ENCODE peak calls at places on chromosome 12, in nine cellular contexts. One of them, this sample, is unnamed.

GRCh38 chr12:116520801-116521471 is 38.2 kb upstream of the MAP1LC3B2 start:
- DNase-seq in fibroblast of lung: peak; percentile 86
- DNase-seq in GM12865: no peak
- DNase-seq in GM20000: no peak
- DNase-seq in astrocyte of the spinal cord: peak; percentile 84
- DNase-seq in lower lobe of right lung: no peak
- DNase-seq in upper lobe of right lung: no peak
- DNase-seq in H9: no peak
- DNase-seq in A549: no peak
- DNase-seq in this sample: no peak

GRCh38 chr12:106127289-106128126 is 11.2 kb downstream of the NUAK1 start:
- DNase-seq in fibroblast of lung: no peak
- DNase-seq in GM12865: no peak
- DNase-seq in GM20000: no peak
- DNase-seq in astrocyte of the spinal cord: peak; percentile 50
- DNase-seq in lower lobe of right lung: no peak
- DNase-seq in upper lobe of right lung: no peak
- DNase-seq in H9: no peak
- DNase-seq in A549: no peak
- DNase-seq in this sample: no peak

GRCh38 chr12:57104292-57104910 is 6.8 kb downstream of the STAT6 start:
- DNase-seq in fibroblast of lung: no peak
- DNase-seq in GM12865: no peak
- DNase-seq in GM20000: no peak
- DNase-seq in astrocyte of the spinal cord: no peak
- DNase-seq in lower lobe of right lung: no peak
- DNase-seq in upper lobe of right lung: no peak
- DNase-seq in H9: no peak
- DNase-seq in A549: no peak
- DNase-seq in this sample: no peak

GRCh38 chr12:70271025-70271424 is 27.8 kb downstream of the CNOT2 start:
- DNase-seq in fibroblast of lung: no peak
- DNase-seq in GM12865: no peak
- DNase-seq in GM20000: no peak
- DNase-seq in astrocyte of the spinal cord: no peak
- DNase-seq in lower lobe of right lung: no peak
- DNase-seq in upper lobe of right lung: no peak
- DNase-seq in H9: no peak
- DNase-seq in A549: no peak
- DNase-seq in this sample: peak; percentile 4

GRCh38 chr12:54299515-54300266 is 1.1 kb downstream of the NFE2 start:
- DNase-seq in fibroblast of lung: no peak
- DNase-seq in GM12865: no peak
- DNase-seq in GM20000: no peak
- DNase-seq in astrocyte of the spinal cord: no peak
- DNase-seq in lower lobe of right lung: no peak
- DNase-seq in upper lobe of right lung: no peak
- DNase-seq in H9: no peak
- DNase-seq in A549: no peak
- DNase-seq in this sample: no peak

GRCh38 chr12:4584896-4585295 is 22.9 kb downstream of the DYRK4 start:
- DNase-seq in fibroblast of lung: no peak
- DNase-seq in GM12865: no peak
- DNase-seq in GM20000: no peak
- DNase-seq in astrocyte of the spinal cord: no peak
- DNase-seq in lower lobe of right lung: no peak
- DNase-seq in upper lobe of right lung: no peak
- DNase-seq in H9: no peak
- DNase-seq in A549: no peak
- DNase-seq in this sample: no peak

GRCh38 chr12:56229819-56230448 is at the start of gene SLC39A5:
- DNase-seq in fibroblast of lung: no peak
- DNase-seq in GM12865: no peak
- DNase-seq in GM20000: no peak
- DNase-seq in astrocyte of the spinal cord: no peak
- DNase-seq in lower lobe of right lung: no peak
- DNase-seq in upper lobe of right lung: no peak
- DNase-seq in H9: no peak
- DNase-seq in A549: no peak
- DNase-seq in this sample: no peak

GRCh38 chr12:459430-460258 is at the start of gene B4GALNT3:
- DNase-seq in fibroblast of lung: peak; percentile 25
- DNase-seq in GM12865: peak; percentile 14
- DNase-seq in GM20000: peak; percentile 72
- DNase-seq in astrocyte of the spinal cord: no peak
- DNase-seq in lower lobe of right lung: peak; percentile 83
- DNase-seq in upper lobe of right lung: peak; percentile 89
- DNase-seq in H9: peak; percentile 92
- DNase-seq in A549: peak; percentile 56
- DNase-seq in this sample: peak; percentile 61

GRCh38 chr12:39723831-39724230 is 104.2 kb upstream of the ABCD2 start:
- DNase-seq in fibroblast of lung: peak; percentile 45
- DNase-seq in GM12865: peak; percentile 15
- DNase-seq in GM20000: no peak
- DNase-seq in astrocyte of the spinal cord: peak; percentile 30
- DNase-seq in lower lobe of right lung: no peak
- DNase-seq in upper lobe of right lung: no peak
- DNase-seq in H9: peak; percentile 30
- DNase-seq in A549: no peak
- DNase-seq in this sample: no peak

GRCh38 chr12:55972045-55972843 is 1.6 kb upstream of the RAB5B start:
- DNase-seq in fibroblast of lung: peak; percentile 73
- DNase-seq in GM12865: no peak
- DNase-seq in GM20000: no peak
- DNase-seq in astrocyte of the spinal cord: peak; percentile 36
- DNase-seq in lower lobe of right lung: no peak
- DNase-seq in upper lobe of right lung: no peak
- DNase-seq in H9: no peak
- DNase-seq in A549: no peak
- DNase-seq in this sample: peak; percentile 46

GRCh38 chr12:74412607-74413230 is 124.9 kb upstream of the ATXN7L3B start:
- DNase-seq in fibroblast of lung: peak; percentile 10
- DNase-seq in GM12865: peak; percentile 9
- DNase-seq in GM20000: no peak
- DNase-seq in astrocyte of the spinal cord: peak; percentile 35
- DNase-seq in lower lobe of right lung: no peak
- DNase-seq in upper lobe of right lung: no peak
- DNase-seq in H9: no peak
- DNase-seq in A549: no peak
- DNase-seq in this sample: no peak

GRCh38 chr12:31876568-31877424 is 82.4 kb upstream of the RESF1 start:
- DNase-seq in fibroblast of lung: no peak
- DNase-seq in GM12865: no peak
- DNase-seq in GM20000: no peak
- DNase-seq in astrocyte of the spinal cord: no peak
- DNase-seq in lower lobe of right lung: peak; percentile 53
- DNase-seq in upper lobe of right lung: no peak
- DNase-seq in H9: no peak
- DNase-seq in A549: no peak
- DNase-seq in this sample: no peak

GRCh38 chr12:124835652-124836410 is 27.8 kb downstream of the SCARB1 start:
- DNase-seq in fibroblast of lung: no peak
- DNase-seq in GM12865: no peak
- DNase-seq in GM20000: no peak
- DNase-seq in astrocyte of the spinal cord: no peak
- DNase-seq in lower lobe of right lung: no peak
- DNase-seq in upper lobe of right lung: no peak
- DNase-seq in H9: no peak
- DNase-seq in A549: no peak
- DNase-seq in this sample: no peak

GRCh38 chr12:68109001-68109400 is 50.5 kb downstream of the IFNG start:
- DNase-seq in fibroblast of lung: no peak
- DNase-seq in GM12865: no peak
- DNase-seq in GM20000: no peak
- DNase-seq in astrocyte of the spinal cord: no peak
- DNase-seq in lower lobe of right lung: no peak
- DNase-seq in upper lobe of right lung: no peak
- DNase-seq in H9: no peak
- DNase-seq in A549: no peak
- DNase-seq in this sample: no peak

GRCh38 chr12:77133566-77133965 is 68.2 kb upstream of the E2F7 start:
- DNase-seq in fibroblast of lung: peak; percentile 64
- DNase-seq in GM12865: peak; percentile 42
- DNase-seq in GM20000: peak; percentile 10
- DNase-seq in astrocyte of the spinal cord: peak; percentile 75
- DNase-seq in lower lobe of right lung: no peak
- DNase-seq in upper lobe of right lung: no peak
- DNase-seq in H9: peak; percentile 71
- DNase-seq in A549: no peak
- DNase-seq in this sample: peak; percentile 67

DNA sequence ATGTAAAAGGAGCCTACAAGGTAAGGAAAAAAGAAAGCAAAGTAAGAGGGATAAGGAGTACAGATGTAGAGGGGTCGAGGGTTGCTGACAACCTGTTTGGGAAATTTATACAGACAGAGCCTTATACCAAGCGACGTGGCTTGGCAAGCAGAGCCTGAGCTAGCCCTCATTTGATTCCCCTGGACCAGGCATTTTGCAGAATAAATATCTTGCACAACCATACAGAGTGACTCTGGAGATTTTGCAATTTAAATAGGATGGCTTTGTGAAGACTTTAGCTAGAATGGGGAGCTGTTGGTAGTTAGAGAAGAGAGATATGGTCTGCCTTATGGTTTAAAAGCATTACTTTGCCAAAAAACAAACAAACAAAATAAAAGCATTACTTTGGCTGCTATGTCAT is 11.1 kb upstream of the ANO6 start:
- DNase-seq in fibroblast of lung: no peak
- DNase-seq in GM12865: no peak
- DNase-seq in GM20000: no peak
- DNase-seq in astrocyte of the spinal cord: no peak
- DNase-seq in lower lobe of right lung: no peak
- DNase-seq in upper lobe of right lung: no peak
- DNase-seq in H9: no peak
- DNase-seq in A549: no peak
- DNase-seq in this sample: no peak
- TF ChIP-seq CTCF in fibroblast of lung: no peak
- TF ChIP-seq CTCF in GM12865: no peak
- TF ChIP-seq CTCF in GM20000: no peak
- TF ChIP-seq CTCF in astrocyte of the spinal cord: no peak
- TF ChIP-seq CTCF in lower lobe of right lung: no peak
- TF ChIP-seq CTCF in upper lobe of right lung: no peak
- TF ChIP-seq CTCF in H9: no peak
- TF ChIP-seq CTCF in A549: no peak
- TF ChIP-seq CTCF in this sample: no peak

GRCh38 chr12:84912191-84913142 is at the start of gene SLC6A15:
- DNase-seq in fibroblast of lung: peak; percentile 74
- DNase-seq in GM12865: peak; percentile 38
- DNase-seq in GM20000: peak; percentile 15
- DNase-seq in astrocyte of the spinal cord: peak; percentile 84
- DNase-seq in lower lobe of right lung: peak; percentile 55
- DNase-seq in upper lobe of right lung: peak; percentile 68
- DNase-seq in H9: peak; percentile 89
- DNase-seq in A549: peak; percentile 53
- DNase-seq in this sample: no peak
- TF ChIP-seq CTCF in fibroblast of lung: no peak
- TF ChIP-seq CTCF in GM12865: no peak
- TF ChIP-seq CTCF in GM20000: no peak
- TF ChIP-seq CTCF in astrocyte of the spinal cord: peak; percentile 64
- TF ChIP-seq CTCF in lower lobe of right lung: no peak
- TF ChIP-seq CTCF in upper lobe of right lung: peak; percentile 7
- TF ChIP-seq CTCF in H9: peak; percentile 77
- TF ChIP-seq CTCF in A549: no peak
- TF ChIP-seq CTCF in this sample: no peak

DNA sequence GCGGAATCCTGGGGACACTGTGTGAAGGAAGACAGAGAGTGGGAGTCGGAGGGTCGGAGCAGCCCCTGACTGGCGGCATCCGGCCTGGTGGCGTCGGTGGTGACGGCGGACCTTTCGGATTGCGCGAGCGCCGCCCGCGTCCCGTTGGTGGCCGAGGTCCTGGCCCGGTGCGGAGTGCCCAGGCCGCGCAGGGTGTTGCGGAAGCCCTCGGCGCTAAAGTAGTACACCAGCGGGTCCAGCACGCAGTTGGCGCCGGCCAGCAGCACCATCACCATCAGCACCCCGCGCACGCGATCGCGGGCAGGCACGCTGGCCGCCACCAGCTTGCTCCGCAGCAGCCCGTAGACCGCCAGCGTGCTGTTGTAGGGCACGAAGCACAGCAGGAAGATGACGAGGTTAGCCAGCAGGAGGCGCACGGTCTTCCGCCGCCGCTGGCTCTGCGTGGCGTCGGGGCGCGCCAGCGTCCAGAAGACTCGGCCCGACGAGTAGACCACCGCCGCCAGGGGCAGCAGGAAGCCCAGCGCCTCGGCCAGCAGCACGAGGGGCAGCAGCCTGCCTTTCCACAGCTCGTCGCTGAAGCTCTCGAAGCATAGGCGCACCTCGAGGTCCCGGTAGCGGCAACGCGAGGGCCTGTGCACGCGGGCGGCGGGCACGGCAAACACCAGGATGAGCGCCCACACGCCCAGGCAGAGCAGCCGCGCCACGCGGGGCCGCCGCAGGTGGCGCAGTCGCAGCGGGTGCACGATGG is 13.1 kb upstream of the CHD4 start:
- DNase-seq in fibroblast of lung: peak; percentile 63
- DNase-seq in GM12865: no peak
- DNase-seq in GM20000: no peak
- DNase-seq in astrocyte of the spinal cord: peak; percentile 62
- DNase-seq in lower lobe of right lung: peak; percentile 73
- DNase-seq in upper lobe of right lung: peak; percentile 79
- DNase-seq in H9: peak; percentile 96
- DNase-seq in A549: no peak
- DNase-seq in this sample: no peak
- TF ChIP-seq CTCF in fibroblast of lung: peak; percentile 9
- TF ChIP-seq CTCF in GM12865: no peak
- TF ChIP-seq CTCF in GM20000: no peak
- TF ChIP-seq CTCF in astrocyte of the spinal cord: peak; percentile 53
- TF ChIP-seq CTCF in lower lobe of right lung: peak; percentile 50
- TF ChIP-seq CTCF in upper lobe of right lung: peak; percentile 54
- TF ChIP-seq CTCF in H9: peak; percentile 98
- TF ChIP-seq CTCF in A549: no peak
- TF ChIP-seq CTCF in this sample: no peak

GRCh38 chr12:12083688-12084087 is 12.9 kb downstream of the BCL2L14 start:
- DNase-seq in fibroblast of lung: peak; percentile 40
- DNase-seq in GM12865: no peak
- DNase-seq in GM20000: no peak
- DNase-seq in astrocyte of the spinal cord: no peak
- DNase-seq in lower lobe of right lung: no peak
- DNase-seq in upper lobe of right lung: no peak
- DNase-seq in H9: peak; percentile 19
- DNase-seq in A549: no peak
- DNase-seq in this sample: no peak

GRCh38 chr12:12086975-12087692 is 16.4 kb downstream of the BCL2L14 start:
- DNase-seq in fibroblast of lung: no peak
- DNase-seq in GM12865: no peak
- DNase-seq in GM20000: no peak
- DNase-seq in astrocyte of the spinal cord: no peak
- DNase-seq in lower lobe of right lung: no peak
- DNase-seq in upper lobe of right lung: no peak
- DNase-seq in H9: peak; percentile 68
- DNase-seq in A549: no peak
- DNase-seq in this sample: no peak

GRCh38 chr12:12086331-12086730 is 15.6 kb downstream of the BCL2L14 start:
- DNase-seq in fibroblast of lung: no peak
- DNase-seq in GM12865: no peak
- DNase-seq in GM20000: no peak
- DNase-seq in astrocyte of the spinal cord: no peak
- DNase-seq in lower lobe of right lung: no peak
- DNase-seq in upper lobe of right lung: no peak
- DNase-seq in H9: peak; percentile 22
- DNase-seq in A549: no peak
- DNase-seq in this sample: no peak

GRCh38 chr12:12079291-12079690 is 8.6 kb downstream of the BCL2L14 start:
- DNase-seq in fibroblast of lung: peak; percentile 74
- DNase-seq in GM12865: no peak
- DNase-seq in GM20000: no peak
- DNase-seq in astrocyte of the spinal cord: peak; percentile 27
- DNase-seq in lower lobe of right lung: no peak
- DNase-seq in upper lobe of right lung: peak; percentile 10
- DNase-seq in H9: no peak
- DNase-seq in A549: no peak
- DNase-seq in this sample: no peak

GRCh38 chr12:12081836-12082497 is 11.2 kb downstream of the BCL2L14 start:
- DNase-seq in fibroblast of lung: peak; percentile 39
- DNase-seq in GM12865: peak; percentile 48
- DNase-seq in GM20000: peak; percentile 65
- DNase-seq in astrocyte of the spinal cord: peak; percentile 55
- DNase-seq in lower lobe of right lung: no peak
- DNase-seq in upper lobe of right lung: no peak
- DNase-seq in H9: peak; percentile 45
- DNase-seq in A549: peak; percentile 73
- DNase-seq in this sample: peak; percentile 18
- TF ChIP-seq CTCF in fibroblast of lung: peak; percentile 3
- TF ChIP-seq CTCF in GM12865: peak; percentile 27
- TF ChIP-seq CTCF in GM20000: peak; percentile 4
- TF ChIP-seq CTCF in astrocyte of the spinal cord: peak; percentile 29
- TF ChIP-seq CTCF in lower lobe of right lung: peak; percentile 33
- TF ChIP-seq CTCF in upper lobe of right lung: peak; percentile 41
- TF ChIP-seq CTCF in H9: peak; percentile 54
- TF ChIP-seq CTCF in A549: peak; percentile 75
- TF ChIP-seq CTCF in this sample: no peak